ENCODE peak calls at places on chromosome 16, in ten cellular contexts. G is PC-9; M is breast epithelium; X is caudate nucleus; R is IMR-90; I is dorsolateral prefrontal cortex; H is small intestine; J is sigmoid colon; C is CD8-positive, alpha-beta memory T cell; B is tibial nerve. S is an unnamed sample.

GRCh38 chr16:85138073-85138824 is 26.0 kb upstream of the CIBAR2 start:
- DNase-seq in G (no peak), M (no peak), X (no peak), R (no peak), I (no peak), H (no peak), J (no peak), C (no peak), B (no peak), S (no peak)

GRCh38 chr16:83826146-83826913 is 18.6 kb downstream of the HSBP1 start:
- DNase-seq in G (peak), M (peak), X (peak), R (peak), I (peak), H (peak), J (peak), C (peak), B (peak), S (peak)

GRCh38 chr16:84308120-84308519 is 13.4 kb downstream of the WFDC1 start:
- DNase-seq in G (peak), M (no peak), X (peak), R (peak), I (no peak), H (peak), J (peak), C (no peak), B (no peak), S (no peak)

GRCh38 chr16:19860146-19861030 is 24.3 kb downstream of the GPRC5B start:
- DNase-seq in G (no peak), M (no peak), X (no peak), R (peak), I (no peak), H (no peak), J (peak), C (no peak), B (no peak), S (peak)

GRCh38 chr16:35733971-35734702 is 2274.7 kb downstream of the TP53TG3F start:
- DNase-seq in G (no peak), M (no peak), X (no peak), R (no peak), I (no peak), H (no peak), J (no peak), C (no peak), B (no peak), S (no peak)

GRCh38 chr16:77037696-77038347 is 153.2 kb upstream of the MON1B start:
- DNase-seq in G (no peak), M (no peak), X (no peak), R (no peak), I (no peak), H (no peak), J (no peak), C (no peak), B (no peak), S (no peak)

GRCh38 chr16:9503251-9503986 is 412.0 kb downstream of the HAPSTR1 start:
- DNase-seq in G (no peak), M (no peak), X (no peak), R (no peak), I (no peak), H (no peak), J (no peak), C (no peak), B (no peak), S (no peak)

GRCh38 chr16:52099382-52099781 is 447.6 kb downstream of the TOX3 start:
- DNase-seq in G (no peak), M (no peak), X (no peak), R (no peak), I (no peak), H (peak), J (no peak), C (no peak), B (no peak), S (no peak)

GRCh38 chr16:67092227-67092626 is 17.5 kb upstream of the PHAF1 start:
- DNase-seq in G (no peak), M (no peak), X (no peak), R (peak), I (no peak), H (no peak), J (no peak), C (no peak), B (no peak), S (no peak)
- H3K27ac ChIP-seq in G (no peak), M (no peak), X (no peak), R (no peak), I (no peak), H (no peak), J (no peak), C (no peak), B (no peak), S (no peak)

DNA sequence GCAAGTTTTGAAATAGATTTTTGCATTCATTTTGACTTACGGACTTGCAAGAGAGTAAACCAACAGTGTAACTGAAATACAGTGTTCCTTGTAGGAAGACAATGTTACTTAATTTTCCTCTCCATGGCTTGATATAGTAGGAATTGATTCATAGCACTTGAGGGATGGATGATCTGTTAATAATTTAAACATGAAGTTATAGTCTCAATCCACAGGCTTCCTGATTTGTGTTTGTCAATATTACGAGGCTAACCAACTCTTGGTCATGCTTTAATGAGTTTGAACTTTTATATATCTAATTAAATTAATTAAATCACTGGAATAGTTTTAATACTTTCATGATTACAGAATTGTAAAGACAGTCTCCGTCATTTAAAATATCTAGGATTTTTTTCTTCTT is 112.0 kb upstream of the HAS3 start:
- DNase-seq in G (no peak), M (no peak), X (no peak), R (no peak), I (no peak), H (peak), J (no peak), C (no peak), B (no peak), S (no peak)
- H3K27ac ChIP-seq in G (peak), M (no peak), X (no peak), R (peak), I (no peak), H (no peak), J (no peak), C (no peak), B (no peak), S (peak)

DNA sequence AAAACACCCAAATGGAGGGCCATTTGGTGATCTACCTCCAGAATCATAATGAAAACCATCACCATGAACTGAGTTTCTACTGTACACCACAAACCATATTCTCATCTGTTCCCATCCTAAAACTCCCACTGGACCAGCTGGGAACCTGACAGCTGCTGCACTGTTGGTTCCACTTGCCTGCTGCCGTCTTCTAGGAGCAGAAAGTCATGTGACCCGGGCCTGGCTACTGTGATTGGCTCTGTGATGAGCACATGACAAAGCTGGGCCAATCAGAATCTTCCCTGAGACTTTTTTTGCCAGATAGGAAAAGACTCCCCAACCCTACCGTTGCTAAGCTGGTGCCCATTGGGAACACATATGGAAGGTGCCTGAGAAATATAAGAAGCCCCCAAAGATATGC is 264.2 kb downstream of the MRTFB start:
- DNase-seq in G (no peak), M (no peak), X (no peak), R (no peak), I (no peak), H (no peak), J (no peak), C (no peak), B (no peak), S (no peak)
- H3K27ac ChIP-seq in G (no peak), M (no peak), X (no peak), R (no peak), I (no peak), H (no peak), J (no peak), C (no peak), B (no peak), S (no peak)

GRCh38 chr16:87582221-87582965 is 19.9 kb upstream of the JPH3 start:
- DNase-seq in G (peak), M (peak), X (no peak), R (peak), I (no peak), H (no peak), J (peak), C (no peak), B (peak), S (no peak)

GRCh38 chr16:87584271-87584670 is 18.0 kb upstream of the JPH3 start:
- DNase-seq in G (no peak), M (no peak), X (no peak), R (peak), I (no peak), H (no peak), J (no peak), C (no peak), B (no peak), S (no peak)

GRCh38 chr16:87582966-87583325 is 19.4 kb upstream of the JPH3 start:
- DNase-seq in G (no peak), M (no peak), X (no peak), R (no peak), I (no peak), H (no peak), J (no peak), C (no peak), B (no peak), S (no peak)

GRCh38 chr16:87584975-87585374 is 17.3 kb upstream of the JPH3 start:
- DNase-seq in G (no peak), M (no peak), X (no peak), R (no peak), I (no peak), H (no peak), J (no peak), C (no peak), B (no peak), S (no peak)

GRCh38 chr16:87583453-87584131 is 18.7 kb upstream of the JPH3 start:
- DNase-seq in G (no peak), M (no peak), X (no peak), R (peak), I (no peak), H (no peak), J (no peak), C (no peak), B (no peak), S (no peak)
- H3K27ac ChIP-seq in G (no peak), M (peak), X (no peak), R (no peak), I (no peak), H (no peak), J (peak), C (no peak), B (no peak), S (no peak)

GRCh38 chr16:1932050-1933028 is 10.7 kb downstream of the MSRB1 start:
- DNase-seq in G (peak), M (no peak), X (no peak), R (no peak), I (no peak), H (peak), J (no peak), C (no peak), B (no peak), S (no peak)
- H3K27ac ChIP-seq in G (no peak), M (no peak), X (no peak), R (no peak), I (no peak), H (no peak), J (no peak), C (no peak), B (no peak), S (no peak)

GRCh38 chr16:30557950-30558788 is at the start of gene ZNF764:
- DNase-seq in G (peak), M (peak), X (peak), R (peak), I (peak), H (peak), J (peak), C (peak), B (peak), S (peak)

GRCh38 chr16:30557397-30557949 is 701 bp downstream of the ZNF764 start:
- DNase-seq in G (no peak), M (no peak), X (no peak), R (no peak), I (no peak), H (peak), J (peak), C (no peak), B (no peak), S (no peak)

GRCh38 chr16:30553396-30553899 is 4.7 kb downstream of the ZNF764 start:
- DNase-seq in G (no peak), M (no peak), X (no peak), R (no peak), I (no peak), H (no peak), J (no peak), C (no peak), B (no peak), S (no peak)

GRCh38 chr16:30554933-30555847 is 3.0 kb downstream of the ZNF764 start:
- DNase-seq in G (no peak), M (no peak), X (no peak), R (no peak), I (no peak), H (no peak), J (no peak), C (no peak), B (no peak), S (no peak)

GRCh38 chr16:30555848-30556473 is 2.2 kb downstream of the ZNF764 start:
- DNase-seq in G (no peak), M (no peak), X (no peak), R (no peak), I (no peak), H (no peak), J (no peak), C (no peak), B (no peak), S (no peak)
- H3K27ac ChIP-seq in G (no peak), M (no peak), X (no peak), R (no peak), I (no peak), H (no peak), J (no peak), C (no peak), B (no peak), S (no peak)

GRCh38 chr16:15643453-15644305 is 725 bp upstream of the MARF1 start:
- DNase-seq in G (peak), M (no peak), X (no peak), R (peak), I (no peak), H (peak), J (no peak), C (no peak), B (peak), S (no peak)
- H3K27ac ChIP-seq in G (peak), M (peak), X (peak), R (peak), I (peak), H (peak), J (peak), C (peak), B (peak), S (peak)

S was measured in epithelial cell of prostate.